ENCODE peak calls at places on chromosomes 13 and 19, in nine cellular contexts. Z is fibroblast of pulmonary artery; T is BJ; A is CD8-positive, alpha-beta T cell; S is cardiac muscle cell; I is suprapubic skin; U is pancreas; P is mucosa of descending colon; W is fibroblast of the aortic adventitia. V is an unnamed sample.

GRCh38 chr19:41462497-41462896 is 19.5 kb downstream of the ERICH4 start:
- DNase-seq in A (no peak), Z (no peak), S (no peak), U (no peak), W (no peak), T (no peak), P (no peak), I (no peak), V (no peak)

GRCh38 chr13:27622102-27622820 is 569 bp downstream of the POLR1D start:
- DNase-seq in I (no peak), U (no peak), S (no peak), P (no peak), A (no peak), W (peak; percentile 27), Z (peak; percentile 23), T (no peak), V (peak; percentile 14)

GRCh38 chr19:12837225-12837624 is 1.1 kb upstream of the MAST1 start:
- DNase-seq in P (no peak), T (no peak), S (no peak), I (no peak), W (no peak), Z (no peak), U (no peak), A (no peak), V (no peak)

GRCh38 chr13:27403252-27403678 is 21.2 kb upstream of the GTF3A start:
- DNase-seq in A (no peak), Z (peak; percentile 58), W (peak; percentile 88), S (peak; percentile 77), T (peak; percentile 84), U (no peak), I (no peak), P (no peak), V (peak; percentile 48)

GRCh38 chr19:10899171-10899653 is 27.9 kb downstream of the CARM1 start:
- DNase-seq in A (no peak), T (no peak), W (no peak), U (peak; percentile 78), P (peak; percentile 90), I (no peak), Z (no peak), S (no peak), V (no peak)

GRCh38 chr19:55447421-55448174 is 4.5 kb upstream of the SHISA7 start:
- DNase-seq in W (peak; percentile 43), S (peak; percentile 38), Z (peak; percentile 35), I (no peak), U (no peak), P (no peak), T (no peak), A (no peak), V (peak; percentile 35)

GRCh38 chr13:39038569-39038898 is 278 bp downstream of the NHLRC3 start:
- DNase-seq in W (no peak), S (no peak), I (no peak), P (no peak), U (no peak), A (peak; percentile 53), Z (no peak), T (no peak), V (no peak)

GRCh38 chr13:105991622-105992254 is 543.7 kb downstream of the EFNB2 start:
- DNase-seq in Z (peak; percentile 87), U (peak; percentile 83), A (no peak), W (no peak), S (peak; percentile 82), I (no peak), T (no peak), P (no peak), V (peak; percentile 81)

GRCh38 chr13:27362064-27362751 is 62.2 kb upstream of the GTF3A start:
- DNase-seq in A (peak; percentile 78), S (peak; percentile 86), P (peak; percentile 94), I (peak; percentile 90), W (peak; percentile 80), Z (peak; percentile 83), T (no peak), U (peak; percentile 86), V (peak; percentile 73)

GRCh38 chr13:80033286-80033685 is 307.6 kb downstream of the SPRY2 start:
- DNase-seq in A (no peak), W (no peak), Z (no peak), U (no peak), S (no peak), P (no peak), T (no peak), I (no peak), V (peak; percentile 67)

GRCh38 chr13:71828117-71828516 is 38.9 kb downstream of the DACH1 start:
- DNase-seq in T (no peak), U (no peak), W (no peak), P (no peak), A (no peak), S (no peak), Z (no peak), I (no peak), V (no peak)

GRCh38 chr13:23506071-23506820 is 64.0 kb upstream of the TNFRSF19 start:
- DNase-seq in I (no peak), P (no peak), A (no peak), U (no peak), S (peak; percentile 12), T (no peak), W (no peak), Z (peak; percentile 27), V (peak; percentile 38)

GRCh38 chr13:23506821-23507210 is 63.4 kb upstream of the TNFRSF19 start:
- DNase-seq in T (peak; percentile 70), P (no peak), A (no peak), Z (peak; percentile 94), I (no peak), U (no peak), S (peak; percentile 81), W (peak; percentile 83), V (peak; percentile 66)

GRCh38 chr13:23500858-23501257 is 67.4 kb upstream of the SACS start:
- DNase-seq in P (no peak), S (peak; percentile 73), A (no peak), T (peak; percentile 96), U (no peak), Z (peak; percentile 71), I (no peak), W (peak; percentile 95), V (peak; percentile 97)

GRCh38 chr13:23505007-23505406 is 65.2 kb upstream of the TNFRSF19 start:
- DNase-seq in I (no peak), S (peak; percentile 25), A (no peak), U (no peak), T (peak; percentile 44), W (peak; percentile 49), Z (peak; percentile 28), P (no peak), V (peak; percentile 41)

GRCh38 chr13:23504188-23504587 is 66.0 kb upstream of the TNFRSF19 start:
- DNase-seq in S (no peak), Z (no peak), P (no peak), U (no peak), A (no peak), W (no peak), T (no peak), I (no peak), V (peak; percentile 36)
- H3K4me3 ChIP-seq in S (no peak overlapping the region), Z (no peak overlapping the region), P (no peak overlapping the region), U (no peak overlapping the region), A (no peak overlapping the region), W (no peak overlapping the region), T (no peak overlapping the region), I (no peak overlapping the region), V (no peak overlapping the region)

GRCh38 chr19:32330149-32330548 is 15.3 kb upstream of the ZNF507 start:
- DNase-seq in I (no peak), P (no peak), T (no peak), W (no peak), Z (peak; percentile 5), S (no peak), U (no peak), A (no peak), V (no peak)

GRCh38 chr19:32318884-32319520 is 26.4 kb upstream of the ZNF507 start:
- DNase-seq in T (no peak), I (no peak), W (no peak), P (no peak), A (no peak), U (no peak), Z (peak; percentile 13), S (no peak), V (no peak)

GRCh38 chr19:32322541-32322940 is 22.9 kb upstream of the ZNF507 start:
- DNase-seq in Z (no peak), A (no peak), U (no peak), W (no peak), S (no peak), P (no peak), T (no peak), I (no peak), V (no peak)

DNA sequence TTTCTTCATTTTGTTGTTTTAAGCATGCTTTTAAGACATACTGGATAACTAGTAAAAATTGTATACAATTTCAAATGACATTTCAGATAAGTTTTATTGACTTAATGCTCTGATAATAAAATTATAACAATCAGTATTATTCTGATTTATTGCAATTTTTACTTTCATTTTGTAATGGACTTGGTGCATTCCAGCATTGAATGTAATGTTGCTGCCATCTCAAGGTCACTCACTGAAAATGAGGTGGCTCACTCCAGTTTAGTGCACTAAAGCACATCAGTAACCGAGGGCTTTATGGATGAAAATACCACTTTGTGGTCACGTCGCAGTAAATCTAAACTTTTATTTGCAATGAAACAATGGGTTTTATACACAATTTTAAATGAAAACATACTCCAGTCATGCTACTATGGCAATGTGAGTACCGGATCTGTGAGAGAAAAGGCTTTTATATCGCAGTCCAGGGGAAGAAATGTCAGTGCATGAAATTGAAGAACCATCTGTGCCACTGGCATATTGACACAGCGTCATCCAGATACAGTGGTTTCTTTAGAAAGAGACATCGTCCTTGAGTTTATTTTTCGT is 20.7 kb upstream of the ZNF507 start:
- DNase-seq in I (no peak), S (peak; percentile 33), Z (no peak), A (no peak), P (no peak), U (no peak), W (peak; percentile 40), T (no peak), V (no peak)
- TF ChIP-seq CTCF in I (no peak), S (peak; percentile 31), Z (peak; percentile 22), A (no peak), P (no peak), U (no peak), W (peak; percentile 26), T (peak; percentile 20), V (no peak)

GRCh38 chr19:708154-709141 is at the start of gene PALM:
- DNase-seq in S (peak; percentile 38), P (no peak), I (no peak), Z (no peak), A (no peak), T (no peak), W (no peak), U (no peak), V (no peak)
- H3K4me3 ChIP-seq in S (peak within 1 kb of the TSS; percentile 98), P (peak within 1 kb of the TSS; percentile 14), I (peak within 1 kb of the TSS; percentile 90), Z (peak within 1 kb of the TSS; percentile 57), A (no peak within 1 kb of the TSS), T (peak within 1 kb of the TSS; percentile 43), W (peak within 1 kb of the TSS; percentile 66), U (peak within 1 kb of the TSS; percentile 47), V (no peak within 1 kb of the TSS)

GRCh38 chr19:50328257-50329145 is 676 bp downstream of the KCNC3 start:
- DNase-seq in W (no peak), S (no peak), Z (no peak), P (peak; percentile 60), I (no peak), A (no peak), T (no peak), U (peak; percentile 25), V (no peak)
- TF ChIP-seq CTCF in W (no peak), S (no peak), Z (no peak), P (no peak), I (peak; percentile 20), A (no peak), T (no peak), U (no peak), V (no peak)